ENCODE peak calls at places on chromosomes 13 and 19, in ten cellular contexts. D is K562, V is SK-N-SH, Y is A549, R is endothelial cell of umbilical vein, G is WTC11, Q is H1, B is GM12878, Z is NB4, O is HepG2. T is an unnamed sample.

GRCh38 chr13:52130641-52131040 is 1.8 kb upstream of the NEK5 start:
- DNase-seq in D (no peak), V (no peak), Y (no peak), R (no peak), G (no peak), Q (no peak), B (no peak), Z (no peak), O (no peak), T (no peak)

GRCh38 chr13:58340895-58341294 is 709.4 kb downstream of the PCDH17 start:
- DNase-seq in D (no peak), V (no peak), Y (no peak), R (no peak), G (no peak), Q (no peak), B (no peak), Z (no peak), O (peak; percentile 27), T (no peak)

GRCh38 chr19:48807590-48808308 is 3.1 kb downstream of the BCAT2 start:
- DNase-seq in D (peak; percentile 30), V (peak; percentile 20), Y (no peak), R (no peak), G (peak; percentile 44), Q (no peak), B (no peak), Z (peak; percentile 41), O (peak; percentile 50), T (no peak)

GRCh38 chr19:30224689-30225606 is 147.2 kb upstream of the ZNF536 start:
- DNase-seq in D (no peak), V (peak; percentile 84), Y (peak; percentile 47), R (no peak), G (no peak), Q (no peak), B (no peak), Z (no peak), O (no peak), T (no peak)

GRCh38 chr19:8254286-8255001 is 45.3 kb downstream of the CERS4 start:
- DNase-seq in D (no peak), V (no peak), Y (no peak), R (no peak), G (no peak), Q (no peak), B (no peak), Z (peak; percentile 19), O (no peak), T (no peak)

GRCh38 chr19:20182232-20182785 is 15.3 kb downstream of the ZNF486 start:
- DNase-seq in D (no peak), V (no peak), Y (no peak), R (no peak), G (no peak), Q (no peak), B (no peak), Z (no peak), O (no peak), T (no peak)

GRCh38 chr13:66402071-66402470 is 828.1 kb downstream of the PCDH9 start:
- DNase-seq in D (no peak), V (no peak), Y (no peak), R (peak; percentile 15), G (no peak), Q (no peak), B (no peak), Z (no peak), O (no peak), T (no peak)

GRCh38 chr13:20796791-20797513 is 23.2 kb upstream of the EEF1AKMT1 start:
- DNase-seq in D (no peak), V (no peak), Y (no peak), R (peak; percentile 86), G (no peak), Q (no peak), B (no peak), Z (no peak), O (no peak), T (no peak)

GRCh38 chr13:76884167-76884566 is 2.0 kb downstream of the KCTD12 start:
- DNase-seq in D (no peak), V (no peak), Y (no peak), R (peak; percentile 79), G (peak; percentile 59), Q (peak; percentile 33), B (no peak), Z (peak; percentile 30), O (no peak), T (no peak)

GRCh38 chr13:76885203-76886004 is 801 bp downstream of the KCTD12 start:
- DNase-seq in D (peak; percentile 11), V (peak; percentile 81), Y (peak; percentile 19), R (peak; percentile 82), G (peak; percentile 57), Q (peak; percentile 13), B (no peak), Z (peak; percentile 74), O (no peak), T (no peak)

GRCh38 chr13:76886005-76886291 is 257 bp downstream of the KCTD12 start:
- DNase-seq in D (no peak), V (no peak), Y (no peak), R (no peak), G (no peak), Q (no peak), B (no peak), Z (no peak), O (no peak), T (no peak)

GRCh38 chr13:76886292-76887061 is at the start of gene KCTD12:
- DNase-seq in D (peak; percentile 52), V (peak; percentile 86), Y (peak; percentile 14), R (peak; percentile 91), G (peak; percentile 74), Q (peak; percentile 19), B (no peak), Z (peak; percentile 83), O (no peak), T (peak; percentile 24)

DNA sequence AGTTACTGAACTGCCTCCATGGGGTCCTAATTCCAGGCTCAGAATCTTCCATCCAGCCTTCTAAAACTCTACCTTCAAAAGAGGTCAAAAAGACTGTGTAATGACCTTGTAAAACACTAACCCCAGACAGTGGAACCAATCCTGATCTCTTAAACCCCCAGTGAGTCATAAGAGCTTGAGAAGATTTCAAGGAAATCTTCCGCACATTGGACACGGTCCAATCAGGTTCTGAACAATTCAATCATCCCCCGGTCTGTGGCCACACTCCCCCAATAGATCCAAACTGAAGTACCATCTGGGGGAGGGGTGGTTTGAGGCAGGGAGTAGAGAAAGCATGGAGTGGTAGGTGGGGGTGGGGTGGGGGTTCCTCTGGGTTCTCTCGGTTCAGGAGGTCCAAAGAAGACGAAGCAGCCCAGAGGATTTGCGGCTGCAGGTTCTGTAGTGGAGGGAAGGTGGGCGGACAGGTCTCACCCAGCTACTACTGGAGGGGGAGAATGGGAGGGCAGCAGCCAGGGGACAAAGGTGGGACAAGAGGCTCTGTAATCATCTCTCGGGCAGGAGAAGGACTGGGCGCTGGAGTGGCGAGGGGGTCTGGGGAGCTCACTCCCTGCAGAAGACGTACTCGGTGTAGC is 1.5 kb downstream of the KCTD12 start:
- DNase-seq in D (peak; percentile 7), V (peak; percentile 18), Y (no peak), R (peak; percentile 64), G (no peak), Q (no peak), B (no peak), Z (peak; percentile 41), O (no peak), T (no peak)
- TF ChIP-seq MAX in D (no peak), V (no peak), Y (no peak), R (no peak), G (no peak), Q (no peak), B (no peak), Z (no peak), O (no peak), T (no peak)

GRCh38 chr19:56341948-56342347 is 27.3 kb upstream of the ZSCAN5A start:
- DNase-seq in D (no peak), V (no peak), Y (no peak), R (no peak), G (no peak), Q (no peak), B (no peak), Z (no peak), O (no peak), T (no peak)
- TF ChIP-seq MAX in D (no peak), V (no peak), Y (no peak), R (no peak), G (no peak), Q (no peak), B (no peak), Z (no peak), O (no peak), T (no peak)

GRCh38 chr19:41186971-41187883 is 5.8 kb upstream of the CYP2S1 start:
- DNase-seq in D (no peak), V (no peak), Y (no peak), R (no peak), G (no peak), Q (no peak), B (no peak), Z (no peak), O (no peak), T (no peak)
- TF ChIP-seq MAX in D (no peak), V (no peak), Y (no peak), R (no peak), G (no peak), Q (no peak), B (no peak), Z (no peak), O (no peak), T (no peak)

GRCh38 chr19:1791879-1792278 is 20.2 kb downstream of the ATP8B3 start:
- DNase-seq in D (no peak), V (no peak), Y (no peak), R (no peak), G (no peak), Q (no peak), B (no peak), Z (no peak), O (no peak), T (no peak)

GRCh38 chr19:1789282-1790020 is 22.6 kb downstream of the ATP8B3 start:
- DNase-seq in D (no peak), V (peak; percentile 67), Y (no peak), R (no peak), G (no peak), Q (no peak), B (no peak), Z (no peak), O (no peak), T (no peak)

GRCh38 chr19:1796395-1797142 is 15.5 kb downstream of the ATP8B3 start:
- DNase-seq in D (no peak), V (peak; percentile 61), Y (no peak), R (no peak), G (no peak), Q (no peak), B (no peak), Z (no peak), O (no peak), T (no peak)

GRCh38 chr19:1790054-1790762 is 21.9 kb downstream of the ATP8B3 start:
- DNase-seq in D (no peak), V (no peak), Y (no peak), R (no peak), G (no peak), Q (no peak), B (no peak), Z (no peak), O (no peak), T (no peak)

DNA sequence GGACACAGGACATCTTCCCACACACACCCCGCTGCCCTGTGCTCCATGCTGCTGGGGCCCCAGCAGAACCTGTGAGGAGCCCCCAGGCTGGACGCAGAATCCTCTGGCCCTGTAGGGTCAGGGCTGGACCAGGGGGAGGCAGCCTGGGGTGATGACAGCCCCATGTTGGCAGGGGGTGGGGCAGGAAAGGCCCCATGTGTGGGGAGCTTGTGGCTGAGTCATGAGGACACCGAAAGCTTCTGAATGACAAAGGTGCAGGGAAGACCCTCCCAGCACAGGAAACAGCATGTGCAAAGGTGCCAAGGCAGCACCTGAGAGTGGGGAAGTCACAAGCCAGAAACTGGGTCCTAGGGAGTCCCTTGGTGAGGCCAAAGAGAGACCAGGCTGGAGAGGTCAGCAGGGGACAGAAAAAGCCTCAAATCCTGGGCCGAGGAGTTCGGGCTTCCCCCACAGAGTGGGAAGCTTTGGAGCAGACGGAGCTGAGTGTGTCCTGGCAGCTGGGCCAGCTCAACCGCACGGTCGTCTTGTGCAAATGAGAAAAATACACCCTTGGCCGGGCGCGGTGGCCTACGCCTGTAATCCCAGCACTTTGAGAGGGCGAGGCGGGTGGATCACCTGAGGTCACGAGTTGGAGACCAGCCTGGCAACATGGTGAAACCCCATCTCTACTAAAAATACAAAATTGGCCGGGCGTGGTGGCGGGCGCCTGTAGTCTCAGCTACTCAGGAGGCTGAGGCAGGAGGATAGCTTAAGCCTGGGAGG is 17.5 kb downstream of the ATP8B3 start:
- DNase-seq in D (peak; percentile 56), V (no peak), Y (no peak), R (no peak), G (no peak), Q (peak; percentile 39), B (no peak), Z (no peak), O (no peak), T (no peak)
- TF ChIP-seq MAX in D (no peak), V (no peak), Y (no peak), R (no peak), G (no peak), Q (peak; percentile 30), B (no peak), Z (peak; percentile 20), O (no peak), T (no peak)

T was measured in HCT116.